ENCODE peak calls at places on chromosomes 13 and 19, in ten cellular contexts. T, M, U, X, S, W, A, Q, E and D are unnamed samples.

GRCh38 chr19:12913871-12914690 is 5.0 kb downstream of the SYCE2 start:
- DNase-seq in U (no peak), Q (no peak), E (no peak), X (no peak), A (no peak), S (peak; percentile 49), T (no peak), W (peak; percentile 37), M (no peak), D (no peak)

GRCh38 chr13:19601749-19602725 is 31.4 kb upstream of the MPHOSPH8 start:
- DNase-seq in T (peak; percentile 37), A (peak; percentile 51), Q (peak; percentile 61), U (no peak), X (peak; percentile 52), E (no peak), M (no peak), W (peak; percentile 29), S (peak; percentile 58), D (no peak)

GRCh38 chr19:42216653-42217521 is 590 bp downstream of the DEDD2 start:
- DNase-seq in U (peak; percentile 48), X (peak; percentile 76), M (no peak), T (peak; percentile 51), A (peak; percentile 53), E (peak; percentile 74), S (peak; percentile 15), W (peak; percentile 23), Q (peak; percentile 66), D (no peak)

GRCh38 chr13:111259058-111259457 is 61.4 kb upstream of the TEX29 start:
- DNase-seq in U (no peak), Q (no peak), E (no peak), M (no peak), A (no peak), W (no peak), T (no peak), S (no peak), X (no peak), D (no peak)

GRCh38 chr13:39786091-39786490 is 130.6 kb downstream of the COG6 start:
- DNase-seq in S (no peak), Q (no peak), T (no peak), E (no peak), M (no peak), X (no peak), W (no peak), U (no peak), A (no peak), D (no peak)

GRCh38 chr13:44365008-44365407 is 8.6 kb upstream of the SERP2 start:
- DNase-seq in Q (no peak), E (no peak), T (no peak), W (peak; percentile 48), X (no peak), A (no peak), U (no peak), S (no peak), M (no peak), D (peak; percentile 88)

GRCh38 chr13:26377038-26377437 is 123.1 kb downstream of the CDK8 start:
- DNase-seq in A (no peak), E (no peak), S (peak; percentile 28), Q (no peak), W (no peak), T (no peak), M (no peak), X (no peak), U (no peak), D (no peak)

GRCh38 chr19:38483016-38483630 is 49.6 kb downstream of the RYR1 start:
- DNase-seq in U (no peak), A (no peak), E (no peak), Q (no peak), X (no peak), W (no peak), T (no peak), M (no peak), S (no peak), D (no peak)

GRCh38 chr13:112753868-112754267 is 64.0 kb downstream of the ATP11A start:
- DNase-seq in Q (no peak), T (no peak), A (no peak), M (no peak), E (no peak), U (no peak), X (no peak), W (no peak), S (no peak), D (no peak)

GRCh38 chr13:112754281-112755025 is 64.6 kb downstream of the ATP11A start:
- DNase-seq in A (no peak), Q (no peak), U (no peak), M (no peak), E (no peak), W (no peak), S (no peak), T (no peak), X (no peak), D (no peak)

GRCh38 chr13:112752211-112752610 is 62.4 kb downstream of the ATP11A start:
- DNase-seq in S (no peak), Q (no peak), W (no peak), A (no peak), M (no peak), X (no peak), U (no peak), E (no peak), T (no peak), D (no peak)

GRCh38 chr13:112751617-112752016 is 61.8 kb downstream of the ATP11A start:
- DNase-seq in U (no peak), W (no peak), E (no peak), M (no peak), X (no peak), S (no peak), A (no peak), Q (no peak), T (no peak), D (no peak)

DNA sequence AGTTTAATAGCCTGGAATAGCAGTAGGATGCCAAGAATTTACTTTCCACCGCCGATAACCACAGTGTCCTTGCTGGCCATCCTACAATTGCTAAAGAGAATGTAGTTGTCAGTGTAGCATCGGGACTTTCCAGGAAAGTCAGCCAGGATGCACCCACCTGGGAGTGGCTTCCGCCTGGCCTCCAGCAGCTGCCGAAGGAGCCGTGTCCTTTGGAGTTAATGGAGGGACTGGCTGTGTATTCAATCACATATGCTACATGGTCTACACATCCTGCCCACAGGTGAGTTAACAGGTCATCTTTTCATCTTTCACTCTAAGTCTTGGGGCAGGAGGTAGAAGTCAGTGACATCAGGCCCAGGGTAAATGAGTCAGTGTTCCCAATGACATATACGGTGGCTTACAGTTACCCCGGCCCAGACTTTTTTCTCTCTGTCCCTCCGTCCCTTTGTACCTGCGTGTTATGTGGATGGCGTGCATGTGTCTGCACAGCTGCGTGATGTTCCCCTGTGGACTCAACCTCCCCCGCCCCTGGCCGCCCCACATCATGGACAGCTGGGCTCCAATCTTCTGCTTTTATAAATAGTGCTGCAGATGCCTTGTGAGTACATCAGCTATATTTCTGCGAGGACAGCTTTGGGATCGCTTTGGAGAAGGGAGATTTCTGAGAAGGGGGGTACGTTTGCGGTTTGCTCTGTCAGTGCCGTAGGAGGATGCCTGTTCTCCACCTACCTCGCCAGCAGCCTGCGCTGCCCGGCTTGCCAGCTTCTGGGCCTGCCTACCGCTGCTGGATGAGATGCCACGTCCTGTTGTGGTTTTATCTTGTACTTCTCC is 63.1 kb downstream of the ATP11A start:
- DNase-seq in Q (no peak), M (no peak), S (no peak), U (peak; percentile 78), W (no peak), T (no peak), X (no peak), E (no peak), A (no peak), D (no peak)
- TF ChIP-seq CTCF in Q (no peak), M (no peak), S (no peak), U (no peak), W (no peak), T (no peak), X (no peak), E (no peak), A (no peak), D (no peak)

GRCh38 chr13:95184317-95184716 is 116.9 kb downstream of the ABCC4 start:
- DNase-seq in T (no peak), W (no peak), S (no peak), E (no peak), A (no peak), Q (no peak), M (no peak), X (no peak), U (no peak), D (no peak)

GRCh38 chr13:95185311-95185710 is 115.9 kb downstream of the ABCC4 start:
- DNase-seq in X (no peak), Q (no peak), W (no peak), T (no peak), U (no peak), M (no peak), E (no peak), A (no peak), S (no peak), D (peak; percentile 19)

GRCh38 chr13:95182570-95183285 is 118.5 kb downstream of the ABCC4 start:
- DNase-seq in M (no peak), Q (no peak), X (no peak), T (no peak), U (no peak), S (no peak), W (no peak), A (no peak), E (no peak), D (no peak)

GRCh38 chr13:95180513-95181245 is 120.6 kb downstream of the ABCC4 start:
- DNase-seq in W (no peak), E (no peak), T (no peak), Q (no peak), X (no peak), A (peak; percentile 22), U (no peak), M (no peak), S (peak; percentile 86), D (no peak)

GRCh38 chr13:95181586-95181985 is 119.7 kb downstream of the ABCC4 start:
- DNase-seq in M (peak; percentile 40), U (no peak), E (no peak), W (no peak), X (no peak), Q (no peak), S (no peak), A (no peak), T (no peak), D (no peak)
- H3K27ac ChIP-seq in M (peak overlapping the region; percentile 57), U (peak overlapping the region; percentile 19), E (no peak overlapping the region), W (no peak overlapping the region), X (no peak overlapping the region), Q (no peak overlapping the region), S (no peak overlapping the region), A (no peak overlapping the region), T (no peak overlapping the region), D (no peak overlapping the region)

GRCh38 chr13:100648354-100648753 is 26.2 kb downstream of the TMTC4 start:
- DNase-seq in U (no peak), T (no peak), S (no peak), M (no peak), A (no peak), W (no peak), Q (no peak), X (no peak), E (no peak), D (no peak)

GRCh38 chr13:100645382-100645781 is 29.2 kb downstream of the TMTC4 start:
- DNase-seq in W (no peak), A (no peak), E (no peak), M (no peak), Q (no peak), U (no peak), X (no peak), S (no peak), T (no peak), D (no peak)

GRCh38 chr13:100646871-100647270 is 27.7 kb downstream of the TMTC4 start:
- DNase-seq in Q (no peak), T (no peak), A (no peak), X (no peak), E (no peak), U (no peak), S (no peak), W (no peak), M (no peak), D (no peak)

GRCh38 chr13:100644328-100644727 is 30.3 kb downstream of the TMTC4 start:
- DNase-seq in Q (no peak), M (no peak), W (peak; percentile 15), S (no peak), U (no peak), X (no peak), A (no peak), T (no peak), E (no peak), D (no peak)

GRCh38 chr13:100646030-100646673 is 28.4 kb downstream of the TMTC4 start:
- DNase-seq in Q (no peak), T (peak; percentile 36), S (peak; percentile 28), A (peak; percentile 19), M (no peak), U (peak; percentile 82), X (no peak), W (peak; percentile 25), E (no peak), D (peak; percentile 10)
- TF ChIP-seq CTCF in Q (no peak), T (peak; percentile 11), S (peak; percentile 53), A (no peak), M (peak; percentile 21), U (peak; percentile 69), X (no peak), W (peak; percentile 52), E (no peak), D (peak; percentile 61)

DNA sequence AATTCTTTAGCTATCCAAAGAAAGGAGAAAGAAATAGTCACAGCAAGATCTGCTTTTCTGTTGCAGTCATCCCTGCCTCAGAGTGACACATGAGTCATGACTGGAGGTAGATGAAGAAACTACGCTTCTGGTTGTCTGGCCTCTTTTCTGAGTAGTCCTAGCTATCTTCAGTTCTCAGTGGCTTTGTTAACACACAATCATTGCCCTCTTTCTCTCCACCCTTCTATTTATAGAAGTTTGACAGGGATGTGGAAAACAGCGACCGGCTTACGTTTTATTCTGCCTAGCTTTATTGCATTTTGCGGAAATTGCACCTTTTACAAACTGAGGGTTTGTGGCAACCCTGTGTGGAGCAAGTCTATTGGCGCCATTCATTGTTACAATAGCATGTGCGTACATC is 26.7 kb downstream of the SPATA13 start:
- DNase-seq in T (no peak), M (no peak), U (no peak), A (no peak), S (no peak), X (no peak), Q (no peak), W (no peak), E (no peak), D (no peak)
- H3K27ac ChIP-seq in T (no peak overlapping the region), M (no peak overlapping the region), U (no peak overlapping the region), A (peak overlapping the region; percentile 22), S (peak overlapping the region; percentile 24), X (peak overlapping the region; percentile 88), Q (no peak overlapping the region), W (no peak overlapping the region), E (no peak overlapping the region), D (no peak overlapping the region)